ENCODE peak calls at places on chromosomes 6 and 20, in eight cellular contexts. One of them, this sample, is unnamed.

GRCh38 chr20:49505518-49505917 is 23.1 kb upstream of the KCNB1 start:
- DNase-seq in stomach: no peak
- DNase-seq in pancreas: no peak
- DNase-seq in activated CD4-positive, alpha-beta T cell treated with anti-CD3 and anti-CD28 coated beads, Interleukin-2, amount 50 U/mL, for 4 hours: no peak
- DNase-seq in progenitor cell of endocrine pancreas: no peak
- DNase-seq in neural progenitor cell: peak; percentile 97
- DNase-seq in activated T-cell treated with anti-CD3 and anti-CD28 coated beads, Interleukin-2, amount 50 U/mL, for 1 hour: no peak
- DNase-seq in stimulated activated CD8-positive, alpha-beta memory T cell treated with anti-CD3 and anti-CD28 coated beads, Interleukin-12 subunit alpha, Interleukin-12 subunit beta, amount 100 ng/mL, for 4 hours: no peak
- DNase-seq in this sample: peak; percentile 53

GRCh38 chr20:20233041-20233514 is 134.8 kb upstream of the INSM1 start:
- DNase-seq in pancreas: no peak
- DNase-seq in progenitor cell of endocrine pancreas: no peak
- DNase-seq in activated T-cell treated with anti-CD3 and anti-CD28 coated beads, Interleukin-2, amount 50 U/mL, for 1 hour: no peak
- DNase-seq in neural progenitor cell: no peak
- DNase-seq in stomach: no peak
- DNase-seq in stimulated activated CD8-positive, alpha-beta memory T cell treated with anti-CD3 and anti-CD28 coated beads, Interleukin-12 subunit alpha, Interleukin-12 subunit beta, amount 100 ng/mL, for 4 hours: no peak
- DNase-seq in activated CD4-positive, alpha-beta T cell treated with anti-CD3 and anti-CD28 coated beads, Interleukin-2, amount 50 U/mL, for 4 hours: no peak
- DNase-seq in this sample: no peak

GRCh38 chr20:19860742-19861141 is 102.7 kb downstream of the RIN2 start:
- DNase-seq in pancreas: no peak
- DNase-seq in progenitor cell of endocrine pancreas: no peak
- DNase-seq in activated T-cell treated with anti-CD3 and anti-CD28 coated beads, Interleukin-2, amount 50 U/mL, for 1 hour: no peak
- DNase-seq in stimulated activated CD8-positive, alpha-beta memory T cell treated with anti-CD3 and anti-CD28 coated beads, Interleukin-12 subunit alpha, Interleukin-12 subunit beta, amount 100 ng/mL, for 4 hours: no peak
- DNase-seq in neural progenitor cell: no peak
- DNase-seq in stomach: no peak
- DNase-seq in activated CD4-positive, alpha-beta T cell treated with anti-CD3 and anti-CD28 coated beads, Interleukin-2, amount 50 U/mL, for 4 hours: no peak
- DNase-seq in this sample: no peak

GRCh38 chr20:39038495-39038894 is 76.4 kb downstream of the DHX35 start:
- DNase-seq in progenitor cell of endocrine pancreas: no peak
- DNase-seq in neural progenitor cell: no peak
- DNase-seq in activated CD4-positive, alpha-beta T cell treated with anti-CD3 and anti-CD28 coated beads, Interleukin-2, amount 50 U/mL, for 4 hours: no peak
- DNase-seq in stimulated activated CD8-positive, alpha-beta memory T cell treated with anti-CD3 and anti-CD28 coated beads, Interleukin-12 subunit alpha, Interleukin-12 subunit beta, amount 100 ng/mL, for 4 hours: no peak
- DNase-seq in stomach: no peak
- DNase-seq in activated T-cell treated with anti-CD3 and anti-CD28 coated beads, Interleukin-2, amount 50 U/mL, for 1 hour: no peak
- DNase-seq in pancreas: no peak
- DNase-seq in this sample: no peak

GRCh38 chr6:15246217-15247211 is 645 bp downstream of the JARID2 start:
- DNase-seq in activated T-cell treated with anti-CD3 and anti-CD28 coated beads, Interleukin-2, amount 50 U/mL, for 1 hour: peak; percentile 35
- DNase-seq in stimulated activated CD8-positive, alpha-beta memory T cell treated with anti-CD3 and anti-CD28 coated beads, Interleukin-12 subunit alpha, Interleukin-12 subunit beta, amount 100 ng/mL, for 4 hours: no peak
- DNase-seq in pancreas: no peak
- DNase-seq in activated CD4-positive, alpha-beta T cell treated with anti-CD3 and anti-CD28 coated beads, Interleukin-2, amount 50 U/mL, for 4 hours: no peak
- DNase-seq in progenitor cell of endocrine pancreas: no peak
- DNase-seq in neural progenitor cell: peak; percentile 43
- DNase-seq in stomach: no peak
- DNase-seq in this sample: no peak

GRCh38 chr6:31651602-31652191 is 764 bp downstream of the BAG6 start:
- DNase-seq in pancreas: no peak
- DNase-seq in neural progenitor cell: peak; percentile 90
- DNase-seq in stomach: no peak
- DNase-seq in stimulated activated CD8-positive, alpha-beta memory T cell treated with anti-CD3 and anti-CD28 coated beads, Interleukin-12 subunit alpha, Interleukin-12 subunit beta, amount 100 ng/mL, for 4 hours: no peak
- DNase-seq in progenitor cell of endocrine pancreas: no peak
- DNase-seq in activated T-cell treated with anti-CD3 and anti-CD28 coated beads, Interleukin-2, amount 50 U/mL, for 1 hour: no peak
- DNase-seq in activated CD4-positive, alpha-beta T cell treated with anti-CD3 and anti-CD28 coated beads, Interleukin-2, amount 50 U/mL, for 4 hours: no peak
- DNase-seq in this sample: peak; percentile 93

GRCh38 chr20:46214831-46215488 is 93.3 kb downstream of the CDH22 start:
- DNase-seq in pancreas: no peak
- DNase-seq in neural progenitor cell: no peak
- DNase-seq in activated CD4-positive, alpha-beta T cell treated with anti-CD3 and anti-CD28 coated beads, Interleukin-2, amount 50 U/mL, for 4 hours: no peak
- DNase-seq in stimulated activated CD8-positive, alpha-beta memory T cell treated with anti-CD3 and anti-CD28 coated beads, Interleukin-12 subunit alpha, Interleukin-12 subunit beta, amount 100 ng/mL, for 4 hours: no peak
- DNase-seq in stomach: no peak
- DNase-seq in activated T-cell treated with anti-CD3 and anti-CD28 coated beads, Interleukin-2, amount 50 U/mL, for 1 hour: no peak
- DNase-seq in progenitor cell of endocrine pancreas: no peak
- DNase-seq in this sample: no peak

GRCh38 chr6:23414204-23414501 is 711.9 kb upstream of the NRSN1 start:
- DNase-seq in progenitor cell of endocrine pancreas: no peak
- DNase-seq in activated T-cell treated with anti-CD3 and anti-CD28 coated beads, Interleukin-2, amount 50 U/mL, for 1 hour: no peak
- DNase-seq in stimulated activated CD8-positive, alpha-beta memory T cell treated with anti-CD3 and anti-CD28 coated beads, Interleukin-12 subunit alpha, Interleukin-12 subunit beta, amount 100 ng/mL, for 4 hours: no peak
- DNase-seq in stomach: no peak
- DNase-seq in activated CD4-positive, alpha-beta T cell treated with anti-CD3 and anti-CD28 coated beads, Interleukin-2, amount 50 U/mL, for 4 hours: no peak
- DNase-seq in pancreas: no peak
- DNase-seq in neural progenitor cell: no peak
- DNase-seq in this sample: no peak

GRCh38 chr6:31614075-31614619 is 887 bp upstream of the AIF1 start:
- DNase-seq in activated T-cell treated with anti-CD3 and anti-CD28 coated beads, Interleukin-2, amount 50 U/mL, for 1 hour: no peak
- DNase-seq in progenitor cell of endocrine pancreas: no peak
- DNase-seq in neural progenitor cell: no peak
- DNase-seq in pancreas: no peak
- DNase-seq in activated CD4-positive, alpha-beta T cell treated with anti-CD3 and anti-CD28 coated beads, Interleukin-2, amount 50 U/mL, for 4 hours: no peak
- DNase-seq in stimulated activated CD8-positive, alpha-beta memory T cell treated with anti-CD3 and anti-CD28 coated beads, Interleukin-12 subunit alpha, Interleukin-12 subunit beta, amount 100 ng/mL, for 4 hours: no peak
- DNase-seq in stomach: no peak
- DNase-seq in this sample: no peak

GRCh38 chr6:41032830-41033229 is 6.2 kb downstream of the UNC5CL start:
- DNase-seq in stomach: no peak
- DNase-seq in stimulated activated CD8-positive, alpha-beta memory T cell treated with anti-CD3 and anti-CD28 coated beads, Interleukin-12 subunit alpha, Interleukin-12 subunit beta, amount 100 ng/mL, for 4 hours: no peak
- DNase-seq in neural progenitor cell: no peak
- DNase-seq in activated CD4-positive, alpha-beta T cell treated with anti-CD3 and anti-CD28 coated beads, Interleukin-2, amount 50 U/mL, for 4 hours: no peak
- DNase-seq in activated T-cell treated with anti-CD3 and anti-CD28 coated beads, Interleukin-2, amount 50 U/mL, for 1 hour: no peak
- DNase-seq in progenitor cell of endocrine pancreas: no peak
- DNase-seq in pancreas: no peak
- DNase-seq in this sample: no peak

GRCh38 chr6:42819803-42820508 is 38.1 kb downstream of the BICRAL start:
- DNase-seq in progenitor cell of endocrine pancreas: no peak
- DNase-seq in stimulated activated CD8-positive, alpha-beta memory T cell treated with anti-CD3 and anti-CD28 coated beads, Interleukin-12 subunit alpha, Interleukin-12 subunit beta, amount 100 ng/mL, for 4 hours: no peak
- DNase-seq in stomach: no peak
- DNase-seq in pancreas: no peak
- DNase-seq in activated CD4-positive, alpha-beta T cell treated with anti-CD3 and anti-CD28 coated beads, Interleukin-2, amount 50 U/mL, for 4 hours: no peak
- DNase-seq in activated T-cell treated with anti-CD3 and anti-CD28 coated beads, Interleukin-2, amount 50 U/mL, for 1 hour: no peak
- DNase-seq in neural progenitor cell: peak; percentile 15
- DNase-seq in this sample: peak; percentile 46

This sample was measured in ELF-1.